ENCODE peak calls at places on chromosomes 5 and 9, in four cellular contexts. One of them, this sample, is unnamed.

GRCh38 chr9:129026442-129027223 is 1.5 kb downstream of the SH3GLB2 start:
- DNase-seq in GM12878: no peak
- DNase-seq in H1: no peak
- DNase-seq in A549: no peak
- DNase-seq in this sample: peak; percentile 29

GRCh38 chr5:58462623-58463230 is 2.8 kb upstream of the PLK2 start:
- DNase-seq in A549: peak; percentile 79
- DNase-seq in GM12878: no peak
- DNase-seq in H1: no peak
- DNase-seq in this sample: peak; percentile 9

GRCh38 chr9:33614001-33614687 is 90.1 kb downstream of the ANKRD18B start:
- DNase-seq in A549: no peak
- DNase-seq in H1: no peak
- DNase-seq in GM12878: no peak
- DNase-seq in this sample: no peak

GRCh38 chr9:739362-739761 is 102.1 kb upstream of the DMRT1 start:
- DNase-seq in H1: no peak
- DNase-seq in GM12878: no peak
- DNase-seq in A549: no peak
- DNase-seq in this sample: no peak

GRCh38 chr5:98977723-98978122 is 48.9 kb upstream of the CHD1 start:
- DNase-seq in A549: no peak
- DNase-seq in H1: no peak
- DNase-seq in GM12878: no peak
- DNase-seq in this sample: no peak

GRCh38 chr9:80707120-80707519 is 982.2 kb downstream of the TLE1 start:
- DNase-seq in GM12878: no peak
- DNase-seq in H1: no peak
- DNase-seq in A549: no peak
- DNase-seq in this sample: no peak

GRCh38 chr5:68446070-68446357 is 230.5 kb downstream of the PIK3R1 start:
- DNase-seq in GM12878: no peak
- DNase-seq in A549: no peak
- DNase-seq in H1: no peak
- DNase-seq in this sample: no peak

GRCh38 chr9:12185856-12186255 is 507.3 kb upstream of the TYRP1 start:
- DNase-seq in A549: no peak
- DNase-seq in GM12878: no peak
- DNase-seq in H1: no peak
- DNase-seq in this sample: no peak

GRCh38 chr9:132744881-132745761 is 74.9 kb downstream of the GTF3C4 start:
- DNase-seq in GM12878: no peak
- DNase-seq in A549: no peak
- DNase-seq in H1: no peak
- DNase-seq in this sample: no peak

GRCh38 chr9:8448226-8448625 is 648.6 kb upstream of the DMAC1 start:
- DNase-seq in A549: no peak
- DNase-seq in H1: no peak
- DNase-seq in GM12878: no peak
- DNase-seq in this sample: no peak

GRCh38 chr9:21056931-21057330 is 20.8 kb downstream of the IFNB1 start:
- DNase-seq in H1: no peak
- DNase-seq in GM12878: no peak
- DNase-seq in A549: peak; percentile 16
- DNase-seq in this sample: no peak

GRCh38 chr9:133971121-133971951 is 20.8 kb downstream of the VAV2 start:
- DNase-seq in A549: no peak
- DNase-seq in H1: no peak
- DNase-seq in GM12878: no peak
- DNase-seq in this sample: no peak

GRCh38 chr9:115118471-115119156 is 657 bp upstream of the TNC start:
- DNase-seq in H1: peak; percentile 77
- DNase-seq in A549: peak; percentile 44
- DNase-seq in GM12878: no peak
- DNase-seq in this sample: no peak

GRCh38 chr9:137456061-137456863 is 2.9 kb downstream of the NSMF start:
- DNase-seq in A549: no peak
- DNase-seq in GM12878: no peak
- DNase-seq in H1: no peak
- DNase-seq in this sample: no peak

GRCh38 chr5:136314302-136314701 is 51.0 kb downstream of the TRPC7 start:
- DNase-seq in A549: no peak
- DNase-seq in H1: no peak
- DNase-seq in GM12878: no peak
- DNase-seq in this sample: no peak

GRCh38 chr9:113578877-113579269 is 115.3 kb downstream of the RGS3 start:
- DNase-seq in A549: peak; percentile 65
- DNase-seq in GM12878: peak; percentile 88
- DNase-seq in H1: no peak
- DNase-seq in this sample: peak; percentile 61

GRCh38 chr9:70413427-70413797 is 1.0 kb downstream of the KLF9 start:
- DNase-seq in GM12878: no peak
- DNase-seq in H1: no peak
- DNase-seq in A549: no peak
- DNase-seq in this sample: peak; percentile 51

GRCh38 chr5:73303139-73304079 is 130.4 kb downstream of the TMEM174 start:
- DNase-seq in GM12878: no peak
- DNase-seq in A549: peak; percentile 54
- DNase-seq in H1: no peak
- DNase-seq in this sample: no peak

GRCh38 chr5:10460252-10460906 is 18.7 kb downstream of the ROPN1L start:
- DNase-seq in A549: peak; percentile 70
- DNase-seq in H1: no peak
- DNase-seq in GM12878: no peak
- DNase-seq in this sample: no peak

GRCh38 chr5:108387756-108388155 is 5.9 kb upstream of the FBXL17 start:
- DNase-seq in GM12878: no peak
- DNase-seq in A549: no peak
- DNase-seq in H1: no peak
- DNase-seq in this sample: no peak

GRCh38 chr5:1134478-1134877 is 22.6 kb upstream of the SLC12A7 start:
- DNase-seq in GM12878: peak; percentile 74
- DNase-seq in A549: no peak
- DNase-seq in H1: no peak
- DNase-seq in this sample: no peak

GRCh38 chr9:111891910-111892499 is 4.6 kb upstream of the UGCG start:
- DNase-seq in A549: peak; percentile 52
- DNase-seq in H1: no peak
- DNase-seq in GM12878: no peak
- DNase-seq in this sample: peak; percentile 73

GRCh38 chr9:125525846-125526619 is 181.0 kb downstream of the MAPKAP1 start:
- DNase-seq in A549: no peak
- DNase-seq in H1: no peak
- DNase-seq in GM12878: no peak
- DNase-seq in this sample: no peak

GRCh38 chr9:37062331-37062730 is 28.3 kb upstream of the PAX5 start:
- DNase-seq in H1: no peak
- DNase-seq in GM12878: no peak
- DNase-seq in A549: no peak
- DNase-seq in this sample: no peak

DNA sequence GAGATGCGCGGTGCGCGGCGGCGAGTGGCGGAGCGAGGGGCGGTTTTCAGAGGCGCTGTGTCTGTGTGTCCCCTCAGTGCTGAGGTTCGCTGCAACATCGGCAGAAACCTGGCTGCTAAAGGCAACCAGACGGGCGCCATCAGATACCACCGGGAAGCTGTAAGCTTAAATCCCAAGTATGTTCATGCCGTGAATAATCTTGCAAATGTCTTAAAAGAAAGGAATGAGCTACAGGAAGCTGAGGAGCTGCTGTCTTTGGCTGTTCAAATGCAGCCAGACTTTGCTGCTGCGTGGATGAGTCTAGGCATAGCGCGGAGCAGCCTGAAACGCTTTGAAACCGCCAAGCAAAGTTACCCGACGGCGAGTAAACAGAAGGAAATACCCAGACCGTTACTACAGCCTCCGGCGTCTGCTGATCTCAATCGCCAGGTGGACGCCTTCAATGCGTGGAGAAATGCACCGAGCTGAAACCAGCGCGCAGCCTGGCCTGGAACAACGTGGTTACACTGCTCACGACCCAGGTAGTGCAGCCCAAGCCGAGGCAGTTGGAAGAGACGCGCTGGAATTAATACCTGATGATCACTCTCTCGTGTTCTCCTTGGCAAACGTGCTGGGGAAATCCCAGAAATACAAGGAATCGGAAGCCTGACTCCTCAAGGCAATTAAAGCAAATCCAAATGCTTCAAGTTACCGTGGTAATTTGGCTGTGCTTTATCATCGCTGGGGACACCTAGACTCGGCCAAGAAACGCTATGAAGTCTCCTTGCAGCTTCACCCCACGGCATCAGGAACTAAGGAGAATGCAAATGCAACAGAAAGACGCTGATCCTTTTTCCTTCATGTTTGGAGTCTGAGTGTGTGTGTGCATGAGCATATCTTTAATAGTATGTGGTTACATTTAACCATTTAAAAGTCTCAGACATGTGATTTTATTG is 15.9 kb downstream of the OR2V1 start:
- DNase-seq in GM12878: no peak
- DNase-seq in A549: peak; percentile 73
- DNase-seq in H1: no peak
- DNase-seq in this sample: no peak
- H3K27ac ChIP-seq in GM12878: no peak overlapping the region
- H3K27ac ChIP-seq in A549: peak overlapping the region; percentile 73
- H3K27ac ChIP-seq in H1: no peak overlapping the region
- H3K27ac ChIP-seq in this sample: no peak overlapping the region

GRCh38 chr5:128870923-128871322 is 94.4 kb upstream of the SLC27A6 start:
- DNase-seq in A549: no peak
- DNase-seq in GM12878: no peak
- DNase-seq in H1: no peak
- DNase-seq in this sample: no peak

GRCh38 chr5:128869970-128870747 is 95.1 kb upstream of the SLC27A6 start:
- DNase-seq in A549: no peak
- DNase-seq in GM12878: no peak
- DNase-seq in H1: peak; percentile 3
- DNase-seq in this sample: no peak
- TF ChIP-seq HDAC2 in A549: no peak
- TF ChIP-seq HDAC2 in GM12878: no peak
- TF ChIP-seq HDAC2 in H1: no peak
- TF ChIP-seq HDAC2 in this sample: no peak

GRCh38 chr5:76376141-76376900 is 26.8 kb upstream of the IQGAP2 start:
- DNase-seq in A549: no peak
- DNase-seq in GM12878: no peak
- DNase-seq in H1: no peak
- DNase-seq in this sample: no peak

GRCh38 chr5:76371955-76372319 is 31.1 kb upstream of the IQGAP2 start:
- DNase-seq in GM12878: no peak
- DNase-seq in A549: no peak
- DNase-seq in H1: no peak
- DNase-seq in this sample: no peak

GRCh38 chr5:76368941-76369340 is 34.1 kb upstream of the IQGAP2 start:
- DNase-seq in GM12878: no peak
- DNase-seq in A549: no peak
- DNase-seq in H1: no peak
- DNase-seq in this sample: no peak

GRCh38 chr5:76367623-76368366 is 35.3 kb upstream of the IQGAP2 start:
- DNase-seq in GM12878: peak; percentile 44
- DNase-seq in H1: no peak
- DNase-seq in A549: peak; percentile 18
- DNase-seq in this sample: peak; percentile 42

GRCh38 chr5:76372320-76373054 is 30.6 kb upstream of the IQGAP2 start:
- DNase-seq in GM12878: no peak
- DNase-seq in A549: peak; percentile 84
- DNase-seq in H1: no peak
- DNase-seq in this sample: peak; percentile 86
- H3K27ac ChIP-seq in GM12878: no peak overlapping the region
- H3K27ac ChIP-seq in A549: peak overlapping the region; percentile 95
- H3K27ac ChIP-seq in H1: no peak overlapping the region
- H3K27ac ChIP-seq in this sample: peak overlapping the region; percentile 88

GRCh38 chr5:61327761-61328753 is 4.0 kb upstream of the ZSWIM6 start:
- DNase-seq in GM12878: peak; percentile 48
- DNase-seq in H1: no peak
- DNase-seq in A549: peak; percentile 73
- DNase-seq in this sample: no peak
- TF ChIP-seq HDAC2 in GM12878: no peak
- TF ChIP-seq HDAC2 in H1: no peak
- TF ChIP-seq HDAC2 in A549: no peak
- TF ChIP-seq HDAC2 in this sample: no peak